ENCODE peak calls at places on chromosome 11, in four cellular contexts. F, K, S and I are unnamed samples.
A peak's percentile ranks its signal among the peaks of the same experiment; 100 is the strongest.

GRCh38 chr11:83119216-83119615 is 37.7 kb upstream of the PCF11 start:
- DNase-seq in F (no peak), K (no peak), S (no peak), I (no peak)

GRCh38 chr11:128714121-128714520 is 20.2 kb downstream of the FLI1 start:
- DNase-seq in S (no peak), F (no peak), K (no peak), I (no peak)

GRCh38 chr11:58028687-58029411 is 1.9 kb upstream of the OR6Q1 start:
- DNase-seq in K (no peak), S (no peak), F (no peak), I (no peak)

GRCh38 chr11:12117200-12117995 is 7.0 kb downstream of the MICAL2 start:
- DNase-seq in S (no peak), K (no peak), F (no peak), I (no peak)

GRCh38 chr11:120816711-120817110 is 207.2 kb upstream of the TBCEL start:
- DNase-seq in S (no peak), K (no peak), F (no peak), I (no peak)

GRCh38 chr11:1967641-1968225 is 20.6 kb downstream of the MRPL23 start:
- DNase-seq in S (no peak), K (no peak), F (no peak), I (no peak)

GRCh38 chr11:74671520-74672196 is 59.6 kb downstream of the CHRDL2 start:
- DNase-seq in S (no peak), K (no peak), F (no peak), I (no peak)

GRCh38 chr11:11629368-11629767 is 7.6 kb upstream of the GALNT18 start:
- DNase-seq in S (no peak), K (no peak), F (no peak), I (no peak)

GRCh38 chr11:65473275-65473860 is 25.5 kb upstream of the MALAT1 start:
- DNase-seq in K (no peak), F (no peak), S (no peak), I (no peak)

GRCh38 chr11:16767137-16767536 is 28.7 kb downstream of the C11orf58 start:
- DNase-seq in S (no peak), F (no peak), K (no peak), I (no peak)

GRCh38 chr11:118057424-118058145 is 19.3 kb upstream of the TMPRSS4 start:
- DNase-seq in K (no peak), S (no peak), F (no peak), I (no peak)

GRCh38 chr11:76793391-76793811 is 10.2 kb downstream of the TSKU start:
- DNase-seq in K (no peak), S (no peak), F (no peak), I (peak; percentile 95)

GRCh38 chr11:130709531-130709930 is 206.7 kb downstream of the SNX19 start:
- DNase-seq in K (no peak), F (no peak), S (no peak), I (no peak)

GRCh38 chr11:2807276-2807681 is 78.3 kb downstream of the CDKN1C start:
- DNase-seq in S (no peak), K (no peak), F (peak; percentile 78), I (no peak)

GRCh38 chr11:12244156-12244555 is 133.2 kb upstream of the PARVA start:
- DNase-seq in S (no peak), F (no peak), K (no peak), I (no peak)

GRCh38 chr11:129143335-129143734 is 48.8 kb downstream of the ARHGAP32 start:
- DNase-seq in F (peak; percentile 27), S (no peak), K (no peak), I (peak; percentile 53)

GRCh38 chr11:68753300-68753699 is 2.0 kb upstream of the TESMIN start:
- DNase-seq in K (no peak), S (no peak), F (no peak), I (no peak)

GRCh38 chr11:86072211-86072610 is 3.3 kb upstream of the PICALM start:
- DNase-seq in F (no peak), K (no peak), S (no peak), I (no peak)

GRCh38 chr11:132142554-132142953 is 772.1 kb downstream of the NTM start:
- DNase-seq in S (no peak), K (no peak), F (no peak), I (no peak)

GRCh38 chr11:132125855-132126841 is 755.7 kb downstream of the NTM start:
- DNase-seq in K (no peak), S (no peak), F (peak; percentile 2), I (no peak)

GRCh38 chr11:94100253-94100652 is 28.4 kb upstream of the PANX1 start:
- DNase-seq in K (no peak), S (no peak), F (no peak), I (no peak)

GRCh38 chr11:68454767-68455166 is 5.8 kb upstream of the PPP6R3 start:
- DNase-seq in S (no peak), K (no peak), F (no peak), I (no peak)

GRCh38 chr11:118229274-118229847 is 4.5 kb upstream of the JAML start:
- DNase-seq in K (no peak), S (no peak), F (no peak), I (no peak)

GRCh38 chr11:77278595-77279506 is 22.6 kb downstream of the GDPD4 start:
- DNase-seq in K (no peak), S (no peak), F (no peak), I (no peak)

GRCh38 chr11:1939006-1939626 is 8.0 kb upstream of the MRPL23 start:
- DNase-seq in F (no peak), K (no peak), S (no peak), I (no peak)

GRCh38 chr11:66593650-66594049 is 665 bp downstream of the CCS start:
- DNase-seq in F (no peak), K (no peak), S (no peak), I (no peak)

GRCh38 chr11:69427906-69428880 is 53.3 kb upstream of the LINC01488 start:
- DNase-seq in K (no peak), F (no peak), S (no peak), I (no peak)

GRCh38 chr11:61893981-61894380 is 2.6 kb upstream of the FADS3 start:
- DNase-seq in S (no peak), F (no peak), K (no peak), I (no peak)

GRCh38 chr11:134377876-134378275 is 34.2 kb downstream of the B3GAT1 start:
- DNase-seq in S (no peak), F (no peak), K (no peak), I (no peak)
- H3K9me3 ChIP-seq in S (no peaks in the 10 kb centered on the region), F (no peaks in the 10 kb centered on the region), K (no peaks in the 10 kb centered on the region), I (no peaks in the 10 kb centered on the region)

DNA sequence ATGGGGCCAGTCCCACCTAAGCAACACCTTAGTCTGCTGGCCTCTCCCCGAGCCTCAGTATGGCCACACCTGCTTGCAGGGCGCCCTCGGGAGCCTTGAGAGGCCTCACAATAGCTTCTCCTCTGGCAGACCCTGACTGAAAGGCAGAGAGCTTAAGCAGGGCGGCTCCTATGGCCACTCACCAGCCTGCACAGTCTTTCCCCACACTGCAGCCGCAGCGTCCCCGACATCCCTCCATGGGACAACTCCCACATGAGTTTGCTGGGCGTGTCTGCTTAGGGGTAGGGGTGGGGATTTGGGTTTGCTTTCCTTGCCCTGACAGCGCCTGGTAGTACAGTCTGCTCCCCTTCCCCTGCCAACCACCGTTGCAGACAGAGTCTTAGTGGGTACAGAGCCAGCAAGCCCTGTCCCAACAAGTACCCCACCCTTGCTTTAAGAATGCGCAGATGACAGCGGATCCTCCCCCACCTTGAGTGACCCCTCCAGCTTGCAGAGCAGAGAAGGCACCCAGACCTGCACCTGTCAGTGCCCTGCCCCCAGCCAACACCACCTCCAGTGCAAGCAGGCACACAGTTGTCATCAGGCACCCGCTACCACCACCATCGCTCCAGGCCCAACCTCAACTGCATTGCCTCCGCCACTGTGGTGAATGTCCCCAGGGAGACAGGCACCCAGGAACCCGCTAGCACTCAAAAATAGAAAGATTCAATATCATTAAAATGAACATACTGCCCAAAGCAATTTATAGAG is 413.8 kb upstream of the ARHGAP42 start:
- DNase-seq in K (no peak), F (no peak), S (no peak), I (no peak)
- H3K9me3 ChIP-seq in K (no peaks in the 10 kb centered on the region), F (no peaks in the 10 kb centered on the region), S (no peaks in the 10 kb centered on the region), I (no peaks in the 10 kb centered on the region)

DNA sequence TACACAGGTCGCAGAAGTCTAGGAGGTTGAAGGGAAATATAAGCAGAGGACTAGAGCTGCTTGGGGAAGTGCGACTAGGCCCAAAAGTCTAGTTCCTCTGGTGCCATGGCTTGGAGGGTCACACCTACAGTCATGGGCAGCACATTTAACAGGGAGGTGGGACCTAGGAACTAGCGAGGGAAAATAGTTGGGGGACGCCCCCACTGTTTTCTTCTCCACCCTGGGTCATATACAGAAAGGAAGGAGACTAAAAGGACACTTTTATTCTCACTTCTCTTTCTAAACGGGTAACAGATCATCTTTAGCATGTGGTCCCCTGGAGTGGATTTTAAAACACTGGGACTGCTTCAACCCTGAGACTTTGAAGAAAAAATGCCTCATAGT is 16.6 kb downstream of the APIP start:
- DNase-seq in F (no peak), K (no peak), S (no peak), I (no peak)
- H3K9me3 ChIP-seq in F (no peaks in the 10 kb centered on the region), K (peaks cover 30% of the 10 kb centered on the region), S (peaks cover 48% of the 10 kb centered on the region), I (no peaks in the 10 kb centered on the region)

GRCh38 chr11:48261600-48261999 is 2.1 kb upstream of the OR4X1 start:
- DNase-seq in K (no peak), F (no peak), S (no peak), I (no peak)
- H3K9me3 ChIP-seq in K (no peaks in the 10 kb centered on the region), F (no peaks in the 10 kb centered on the region), S (no peaks in the 10 kb centered on the region), I (no peaks in the 10 kb centered on the region)